ENCODE peak calls at places on chromosomes 4 and X, in eight cellular contexts. V is NCI-H1417, R is NCI-H2081, Y is fibroblast of lung, H is OCI-LY7, D is kidney tubule cell, W is M059J, E is mesenteric fat pad. F is an unnamed sample.

GRCh38 chr4:181503800-181504364 is 739.3 kb upstream of the TENM3 start:
- DNase-seq in V (peak; percentile 51), R (no peak), Y (peak; percentile 21), H (no peak), D (no peak), W (no peak), E (no peak), F (no peak)

GRCh38 chr4:175413561-175413960 is 398.5 kb downstream of the GPM6A start:
- DNase-seq in V (no peak), R (no peak), Y (peak; percentile 97), H (no peak), D (peak; percentile 5), W (peak; percentile 87), E (no peak), F (no peak)

GRCh38 chr4:152220201-152220666 is 315.7 kb downstream of the FBXW7 start:
- DNase-seq in V (no peak), R (no peak), Y (peak; percentile 59), H (no peak), D (peak; percentile 76), W (peak; percentile 83), E (no peak), F (no peak)

GRCh38 chrX:111006119-111006518 is 89.9 kb upstream of the PAK3 start:
- DNase-seq in V (no peak), R (no peak), Y (no peak), H (no peak), D (no peak), W (no peak), E (no peak), F (no peak)

GRCh38 chr4:15774020-15774420 is 4.1 kb upstream of the CD38 start:
- DNase-seq in V (no peak), R (no peak), Y (no peak), H (no peak), D (no peak), W (peak; percentile 77), E (no peak), F (no peak)

GRCh38 chrX:19257001-19257400 is 86.7 kb upstream of the PDHA1 start:
- DNase-seq in V (no peak), R (no peak), Y (no peak), H (no peak), D (no peak), W (no peak), E (no peak), F (no peak)

GRCh38 chr4:123505457-123506310 is 109.1 kb downstream of the SPRY1 start:
- DNase-seq in V (peak; percentile 86), R (peak; percentile 84), Y (peak; percentile 79), H (peak; percentile 95), D (peak; percentile 83), W (peak; percentile 29), E (no peak), F (peak; percentile 92)

GRCh38 chr4:13530823-13531608 is 13.3 kb downstream of the NKX3-2 start:
- DNase-seq in V (no peak), R (no peak), Y (no peak), H (no peak), D (no peak), W (no peak), E (no peak), F (no peak)

GRCh38 chr4:180953572-180953971 is 1289.6 kb upstream of the TENM3 start:
- DNase-seq in V (no peak), R (no peak), Y (no peak), H (peak; percentile 25), D (peak; percentile 13), W (peak; percentile 5), E (no peak), F (no peak)

GRCh38 chr4:153933851-153934688 is 145.2 kb upstream of the SFRP2 start:
- DNase-seq in V (no peak), R (no peak), Y (no peak), H (no peak), D (no peak), W (peak; percentile 15), E (no peak), F (no peak)

GRCh38 chrX:152806035-152806434 is 24.5 kb downstream of the CETN2 start:
- DNase-seq in V (no peak), R (no peak), Y (no peak), H (no peak), D (no peak), W (peak; percentile 15), E (no peak), F (no peak)

GRCh38 chrX:54826598-54826997 is 19.1 kb downstream of the MAGED2 start:
- DNase-seq in V (no peak), R (no peak), Y (peak; percentile 14), H (no peak), D (no peak), W (no peak), E (no peak), F (no peak)

GRCh38 chr4:47002593-47002992 is 9.2 kb upstream of the GABRA4 start:
- DNase-seq in V (peak; percentile 39), R (peak; percentile 25), Y (peak; percentile 29), H (no peak), D (peak; percentile 27), W (peak; percentile 62), E (no peak), F (no peak)

GRCh38 chrX:153772608-153773217 is 8.1 kb upstream of the SRPK3 start:
- DNase-seq in V (no peak), R (no peak), Y (no peak), H (no peak), D (no peak), W (no peak), E (no peak), F (no peak)

GRCh38 chr4:35559559-35560365 is 684.6 kb downstream of the ARAP2 start:
- DNase-seq in V (no peak), R (no peak), Y (no peak), H (no peak), D (no peak), W (no peak), E (no peak), F (no peak)

GRCh38 chrX:24561121-24561520 is 86.0 kb downstream of the PCYT1B start:
- DNase-seq in V (peak; percentile 20), R (peak; percentile 5), Y (no peak), H (peak; percentile 44), D (peak; percentile 6), W (peak; percentile 26), E (no peak), F (peak; percentile 24)

GRCh38 chrX:115058276-115058675 is 40.9 kb upstream of the IL13RA2 start:
- DNase-seq in V (no peak), R (no peak), Y (peak; percentile 88), H (no peak), D (no peak), W (peak; percentile 87), E (no peak), F (no peak)

GRCh38 chr4:169164669-169165415 is 105.9 kb downstream of the SH3RF1 start:
- DNase-seq in V (no peak), R (no peak), Y (peak; percentile 72), H (no peak), D (peak; percentile 83), W (peak; percentile 74), E (no peak), F (no peak)

GRCh38 chrX:23844502-23845138 is 61.6 kb downstream of the SAT1 start:
- DNase-seq in V (no peak), R (peak; percentile 4), Y (peak; percentile 24), H (no peak), D (no peak), W (no peak), E (no peak), F (no peak)

GRCh38 chrX:15745179-15745578 is 7.1 kb downstream of the CA5B start:
- DNase-seq in V (no peak), R (no peak), Y (no peak), H (no peak), D (no peak), W (no peak), E (no peak), F (no peak)

GRCh38 chr4:130468340-130468739 is 1372.4 kb downstream of the C4orf33 start:
- DNase-seq in V (peak; percentile 50), R (no peak), Y (no peak), H (no peak), D (no peak), W (no peak), E (no peak), F (no peak)

GRCh38 chrX:132963846-132964245 is 5.4 kb upstream of the HS6ST2 start:
- DNase-seq in V (no peak), R (no peak), Y (no peak), H (no peak), D (no peak), W (no peak), E (no peak), F (no peak)

GRCh38 chr4:86977621-86978184 is 42.9 kb downstream of the AFF1 start:
- DNase-seq in V (peak; percentile 33), R (peak; percentile 20), Y (peak; percentile 83), H (no peak), D (peak; percentile 91), W (peak; percentile 87), E (no peak), F (no peak)

GRCh38 chr4:73721419-73721818 is 18.9 kb upstream of the CXCL8 start:
- DNase-seq in V (no peak), R (no peak), Y (peak; percentile 78), H (no peak), D (peak; percentile 32), W (peak; percentile 63), E (no peak), F (no peak)

GRCh38 chr4:78949735-78950134 is 10.5 kb upstream of the PAQR3 start:
- DNase-seq in V (no peak), R (no peak), Y (no peak), H (no peak), D (no peak), W (no peak), E (no peak), F (no peak)

GRCh38 chr4:106898621-106899230 is 137.4 kb downstream of the DKK2 start:
- DNase-seq in V (peak; percentile 73), R (peak; percentile 42), Y (peak; percentile 39), H (peak; percentile 51), D (peak; percentile 37), W (peak; percentile 56), E (no peak), F (no peak)

GRCh38 chrX:154918060-154918483 is 31.9 kb downstream of the F8A1 start:
- DNase-seq in V (peak; percentile 88), R (peak; percentile 70), Y (peak; percentile 78), H (peak; percentile 42), D (peak; percentile 71), W (peak; percentile 84), E (no peak), F (peak; percentile 77)

GRCh38 chr4:100278567-100278966 is 88.3 kb upstream of the DDIT4L start:
- DNase-seq in V (no peak), R (no peak), Y (no peak), H (no peak), D (peak; percentile 73), W (peak; percentile 20), E (no peak), F (no peak)

GRCh38 chrX:45912316-45912715 is 632.9 kb downstream of the ZNF674 start:
- DNase-seq in V (no peak), R (no peak), Y (no peak), H (no peak), D (no peak), W (peak; percentile 24), E (no peak), F (no peak)

GRCh38 chr4:22466582-22466981 is 49.3 kb downstream of the ADGRA3 start:
- DNase-seq in V (no peak), R (no peak), Y (no peak), H (no peak), D (no peak), W (no peak), E (no peak), F (no peak)

GRCh38 chr4:186957952-186958555 is 234.4 kb upstream of the FAT1 start:
- DNase-seq in V (no peak), R (no peak), Y (peak; percentile 59), H (no peak), D (peak; percentile 88), W (peak; percentile 35), E (no peak), F (no peak)

GRCh38 chr4:11480683-11481082 is 52.0 kb upstream of the HS3ST1 start:
- DNase-seq in V (no peak), R (no peak), Y (no peak), H (no peak), D (peak; percentile 53), W (peak; percentile 48), E (no peak), F (no peak)

GRCh38 chr4:17962171-17962570 is 59.4 kb downstream of the LCORL start:
- DNase-seq in V (no peak), R (no peak), Y (peak; percentile 24), H (no peak), D (no peak), W (no peak), E (no peak), F (no peak)

GRCh38 chr4:117560329-117560728 is 474.0 kb upstream of the NDST3 start:
- DNase-seq in V (peak; percentile 44), R (no peak), Y (peak; percentile 41), H (no peak), D (peak; percentile 64), W (peak; percentile 19), E (no peak), F (no peak)

F was measured in NCI-H526 treated with DMSO at 0.1 percent for 48 hours.